ENCODE peak calls at places on chromosomes 11 and 22, in seven cellular contexts. A, H, U, E, I, J and B are unnamed samples.

GRCh38 chr11:59957094-59957493 is 6.7 kb upstream of the OOSP4A start:
- DNase-seq in A (no peak), H (no peak), U (no peak), E (no peak), I (no peak), J (no peak), B (no peak)

GRCh38 chr11:115180272-115180671 is 323.9 kb downstream of the CADM1 start:
- DNase-seq in A (no peak), H (no peak), U (no peak), E (no peak), I (no peak), J (no peak), B (peak)

GRCh38 chr11:111378773-111379499 is at the start of gene POU2AF1:
- DNase-seq in A (no peak), H (peak), U (no peak), E (peak), I (no peak), J (no peak), B (peak)

GRCh38 chr11:134562176-134562575 is 150.1 kb upstream of the B3GAT1 start:
- DNase-seq in A (peak), H (no peak), U (no peak), E (no peak), I (no peak), J (no peak), B (peak)

GRCh38 chr11:88338223-88338661 is 706 bp upstream of the CTSC start:
- DNase-seq in A (peak), H (peak), U (peak), E (peak), I (peak), J (peak), B (peak)

GRCh38 chr11:72642815-72643511 is 31.3 kb downstream of the PDE2A start:
- DNase-seq in A (no peak), H (peak), U (peak), E (peak), I (peak), J (peak), B (peak)

GRCh38 chr11:73140213-73141030 is 1.7 kb downstream of the FCHSD2 start:
- DNase-seq in A (no peak), H (no peak), U (peak), E (no peak), I (no peak), J (peak), B (peak)

GRCh38 chr11:17753153-17753552 is 18.6 kb downstream of the KCNC1 start:
- DNase-seq in A (no peak), H (no peak), U (no peak), E (no peak), I (no peak), J (no peak), B (no peak)

GRCh38 chr22:19832476-19833108 is 22.1 kb downstream of the GNB1L start:
- DNase-seq in A (peak), H (no peak), U (no peak), E (no peak), I (no peak), J (no peak), B (no peak)

GRCh38 chr11:34425863-34426262 is 12.9 kb upstream of the CAT start:
- DNase-seq in A (no peak), H (no peak), U (peak), E (no peak), I (no peak), J (no peak), B (no peak)

GRCh38 chr22:49099496-49100124 is 728.1 kb downstream of the BRD1 start:
- DNase-seq in A (no peak), H (no peak), U (no peak), E (no peak), I (no peak), J (no peak), B (no peak)

GRCh38 chr11:124740277-124740882 is 638 bp downstream of the NRGN start:
- DNase-seq in A (no peak), H (no peak), U (peak), E (no peak), I (peak), J (no peak), B (peak)

GRCh38 chr11:108527382-108527781 is 29.2 kb upstream of the POGLUT3 start:
- DNase-seq in A (no peak), H (no peak), U (no peak), E (no peak), I (no peak), J (no peak), B (no peak)

GRCh38 chr22:46057762-46058420 is 80.9 kb upstream of the WNT7B start:
- DNase-seq in A (no peak), H (peak), U (peak), E (no peak), I (no peak), J (no peak), B (no peak)

GRCh38 chr11:58600510-58600909 is 21.6 kb downstream of the ZFP91 start:
- DNase-seq in A (no peak), H (no peak), U (no peak), E (no peak), I (no peak), J (no peak), B (no peak)

GRCh38 chr11:127986073-127986472 is 601.3 kb downstream of the ETS1 start:
- DNase-seq in A (no peak), H (no peak), U (no peak), E (no peak), I (no peak), J (no peak), B (no peak)

GRCh38 chr22:40979198-40979597 is 28.0 kb downstream of the RBX1 start:
- DNase-seq in A (no peak), H (no peak), U (no peak), E (no peak), I (no peak), J (no peak), B (no peak)

GRCh38 chr22:43126506-43127165 is 16.1 kb downstream of the BIK start:
- DNase-seq in A (no peak), H (no peak), U (no peak), E (no peak), I (no peak), J (peak), B (no peak)

GRCh38 chr11:125082611-125083311 is 19.7 kb downstream of the SLC37A2 start:
- DNase-seq in A (peak), H (no peak), U (no peak), E (no peak), I (no peak), J (peak), B (no peak)

GRCh38 chr22:44151661-44152060 is 29.1 kb upstream of the PARVG start:
- DNase-seq in A (no peak), H (no peak), U (no peak), E (no peak), I (no peak), J (peak), B (no peak)

GRCh38 chr11:112525844-112526590 is 265.4 kb upstream of the PLET1 start:
- DNase-seq in A (no peak), H (no peak), U (no peak), E (no peak), I (no peak), J (no peak), B (no peak)

GRCh38 chr22:48785792-48786678 is 1041.6 kb downstream of the BRD1 start:
- DNase-seq in A (peak), H (peak), U (no peak), E (no peak), I (no peak), J (no peak), B (no peak)

GRCh38 chr11:37511425-37511933 is 913.4 kb upstream of the RAG2 start:
- DNase-seq in A (no peak), H (no peak), U (no peak), E (no peak), I (no peak), J (no peak), B (no peak)

GRCh38 chr22:35739642-35740041 is 22.0 kb downstream of the APOL5 start:
- DNase-seq in A (no peak), H (no peak), U (no peak), E (no peak), I (no peak), J (no peak), B (no peak)

GRCh38 chr11:46160100-46160499 is 38.8 kb upstream of the PHF21A start:
- DNase-seq in A (no peak), H (no peak), U (no peak), E (no peak), I (no peak), J (no peak), B (no peak)

GRCh38 chr22:45302047-45302446 is 7.7 kb upstream of the FAM118A start:
- DNase-seq in A (no peak), H (no peak), U (no peak), E (no peak), I (no peak), J (no peak), B (no peak)

GRCh38 chr11:115168229-115168671 is 336.0 kb downstream of the CADM1 start:
- DNase-seq in A (no peak), H (no peak), U (no peak), E (no peak), I (no peak), J (no peak), B (no peak)